ENCODE peak calls at places on chromosomes 5 and 9, in eight cellular contexts. One of them, this sample, is unnamed.

GRCh38 chr9:123451011-123451410 is 95.0 kb downstream of the CRB2 start:
- DNase-seq in uterus: no peak
- DNase-seq in stomach: no peak
- DNase-seq in A549: no peak
- DNase-seq in heart left ventricle: no peak
- DNase-seq in CD8-positive, alpha-beta T cell: no peak
- DNase-seq in colonic mucosa: no peak
- DNase-seq in psoas muscle: no peak
- DNase-seq in this sample: peak; percentile 40

GRCh38 chr9:76717611-76718010 is 46.6 kb upstream of the PCA3 start:
- DNase-seq in colonic mucosa: no peak
- DNase-seq in psoas muscle: no peak
- DNase-seq in CD8-positive, alpha-beta T cell: no peak
- DNase-seq in heart left ventricle: no peak
- DNase-seq in uterus: no peak
- DNase-seq in A549: no peak
- DNase-seq in stomach: no peak
- DNase-seq in this sample: no peak

GRCh38 chr5:151196556-151197290 is 27.2 kb downstream of the CCDC69 start:
- DNase-seq in colonic mucosa: no peak
- DNase-seq in CD8-positive, alpha-beta T cell: peak; percentile 9
- DNase-seq in uterus: no peak
- DNase-seq in A549: no peak
- DNase-seq in stomach: no peak
- DNase-seq in psoas muscle: no peak
- DNase-seq in heart left ventricle: no peak
- DNase-seq in this sample: no peak

GRCh38 chr5:32173394-32174010 is 617 bp downstream of the GOLPH3 start:
- DNase-seq in stomach: peak; percentile 77
- DNase-seq in uterus: peak; percentile 68
- DNase-seq in CD8-positive, alpha-beta T cell: peak; percentile 41
- DNase-seq in A549: peak; percentile 51
- DNase-seq in psoas muscle: peak; percentile 65
- DNase-seq in colonic mucosa: peak; percentile 71
- DNase-seq in heart left ventricle: peak; percentile 70
- DNase-seq in this sample: no peak

GRCh38 chr9:10613413-10613812 is 611 bp upstream of the PTPRD start:
- DNase-seq in psoas muscle: no peak
- DNase-seq in colonic mucosa: no peak
- DNase-seq in A549: no peak
- DNase-seq in heart left ventricle: no peak
- DNase-seq in uterus: no peak
- DNase-seq in stomach: no peak
- DNase-seq in CD8-positive, alpha-beta T cell: no peak
- DNase-seq in this sample: no peak

GRCh38 chr5:18483386-18483785 is 849.1 kb downstream of the TAF11L14 start:
- DNase-seq in heart left ventricle: no peak
- DNase-seq in colonic mucosa: no peak
- DNase-seq in uterus: no peak
- DNase-seq in CD8-positive, alpha-beta T cell: no peak
- DNase-seq in A549: no peak
- DNase-seq in stomach: no peak
- DNase-seq in psoas muscle: no peak
- DNase-seq in this sample: no peak

GRCh38 chr9:29865764-29866313 is 2292.6 kb upstream of the C9orf72 start:
- DNase-seq in psoas muscle: no peak
- DNase-seq in colonic mucosa: no peak
- DNase-seq in heart left ventricle: no peak
- DNase-seq in A549: no peak
- DNase-seq in stomach: no peak
- DNase-seq in uterus: no peak
- DNase-seq in CD8-positive, alpha-beta T cell: no peak
- DNase-seq in this sample: no peak

GRCh38 chr5:107522456-107522855 is 148.3 kb downstream of the EFNA5 start:
- DNase-seq in psoas muscle: no peak
- DNase-seq in heart left ventricle: no peak
- DNase-seq in uterus: no peak
- DNase-seq in stomach: no peak
- DNase-seq in colonic mucosa: no peak
- DNase-seq in A549: no peak
- DNase-seq in CD8-positive, alpha-beta T cell: no peak
- DNase-seq in this sample: no peak

GRCh38 chr9:125815568-125815967 is 68.4 kb downstream of the PBX3 start:
- DNase-seq in stomach: no peak
- DNase-seq in psoas muscle: no peak
- DNase-seq in heart left ventricle: no peak
- DNase-seq in CD8-positive, alpha-beta T cell: no peak
- DNase-seq in uterus: no peak
- DNase-seq in A549: no peak
- DNase-seq in colonic mucosa: no peak
- DNase-seq in this sample: no peak

GRCh38 chr5:134813827-134814226 is 31.9 kb upstream of the C5orf24 start:
- DNase-seq in colonic mucosa: no peak
- DNase-seq in CD8-positive, alpha-beta T cell: no peak
- DNase-seq in stomach: no peak
- DNase-seq in heart left ventricle: no peak
- DNase-seq in A549: no peak
- DNase-seq in uterus: no peak
- DNase-seq in psoas muscle: no peak
- DNase-seq in this sample: no peak

GRCh38 chr9:107644774-107645463 is 155.3 kb upstream of the KLF4 start:
- DNase-seq in CD8-positive, alpha-beta T cell: no peak
- DNase-seq in colonic mucosa: peak; percentile 53
- DNase-seq in heart left ventricle: peak; percentile 64
- DNase-seq in A549: no peak
- DNase-seq in psoas muscle: peak; percentile 38
- DNase-seq in uterus: peak; percentile 42
- DNase-seq in stomach: no peak
- DNase-seq in this sample: no peak

GRCh38 chr5:172640822-172641358 is at the start of gene NEURL1B:
- DNase-seq in heart left ventricle: peak; percentile 87
- DNase-seq in psoas muscle: peak; percentile 77
- DNase-seq in colonic mucosa: peak; percentile 88
- DNase-seq in CD8-positive, alpha-beta T cell: peak; percentile 20
- DNase-seq in uterus: peak; percentile 83
- DNase-seq in stomach: peak; percentile 77
- DNase-seq in A549: peak; percentile 86
- DNase-seq in this sample: no peak

GRCh38 chr5:172642046-172642409 is 965 bp downstream of the NEURL1B start:
- DNase-seq in heart left ventricle: no peak
- DNase-seq in CD8-positive, alpha-beta T cell: no peak
- DNase-seq in psoas muscle: no peak
- DNase-seq in colonic mucosa: no peak
- DNase-seq in stomach: no peak
- DNase-seq in A549: no peak
- DNase-seq in uterus: no peak
- DNase-seq in this sample: no peak

GRCh38 chr5:172638209-172638768 is 2.8 kb upstream of the NEURL1B start:
- DNase-seq in CD8-positive, alpha-beta T cell: no peak
- DNase-seq in colonic mucosa: no peak
- DNase-seq in uterus: no peak
- DNase-seq in stomach: no peak
- DNase-seq in A549: no peak
- DNase-seq in psoas muscle: no peak
- DNase-seq in heart left ventricle: no peak
- DNase-seq in this sample: no peak

GRCh38 chr5:172641359-172642045 is 439 bp downstream of the NEURL1B start:
- DNase-seq in CD8-positive, alpha-beta T cell: no peak
- DNase-seq in stomach: no peak
- DNase-seq in psoas muscle: peak; percentile 30
- DNase-seq in heart left ventricle: no peak
- DNase-seq in A549: peak; percentile 38
- DNase-seq in uterus: no peak
- DNase-seq in colonic mucosa: no peak
- DNase-seq in this sample: no peak

DNA sequence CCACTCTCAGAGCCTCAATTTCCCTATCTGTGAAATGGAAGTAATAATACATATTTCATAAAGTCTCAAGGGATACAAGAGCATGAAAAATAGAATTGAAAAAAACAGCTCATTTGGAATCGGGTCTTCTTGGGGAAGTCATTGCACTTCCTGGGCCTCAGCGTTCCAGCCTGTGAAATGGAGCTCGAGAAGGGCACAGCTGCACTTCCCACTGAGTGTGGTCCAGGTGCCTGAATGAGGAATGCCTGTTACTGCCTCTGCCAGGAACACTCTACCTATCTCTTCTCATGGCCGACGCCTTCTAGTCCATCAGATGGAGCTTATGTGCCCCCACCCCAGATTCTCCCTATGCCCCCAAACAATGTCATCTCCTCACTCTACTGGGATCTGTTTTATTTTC is 924 bp upstream of the NEURL1B start:
- DNase-seq in heart left ventricle: no peak
- DNase-seq in stomach: no peak
- DNase-seq in colonic mucosa: no peak
- DNase-seq in CD8-positive, alpha-beta T cell: no peak
- DNase-seq in A549: no peak
- DNase-seq in uterus: no peak
- DNase-seq in psoas muscle: no peak
- DNase-seq in this sample: no peak
- H3K4me3 ChIP-seq in heart left ventricle: no peak overlapping the region
- H3K4me3 ChIP-seq in stomach: no peak overlapping the region
- H3K4me3 ChIP-seq in colonic mucosa: no peak overlapping the region
- H3K4me3 ChIP-seq in CD8-positive, alpha-beta T cell: no peak overlapping the region
- H3K4me3 ChIP-seq in A549: no peak overlapping the region
- H3K4me3 ChIP-seq in uterus: peak overlapping the region; percentile 92
- H3K4me3 ChIP-seq in psoas muscle: no peak overlapping the region
- H3K4me3 ChIP-seq in this sample: no peak overlapping the region

GRCh38 chr5:167947312-167947711 is 344.1 kb upstream of the WWC1 start:
- DNase-seq in heart left ventricle: peak; percentile 30
- DNase-seq in CD8-positive, alpha-beta T cell: no peak
- DNase-seq in psoas muscle: peak; percentile 20
- DNase-seq in A549: no peak
- DNase-seq in uterus: no peak
- DNase-seq in colonic mucosa: no peak
- DNase-seq in stomach: no peak
- DNase-seq in this sample: no peak

GRCh38 chr5:167949435-167949834 is 342.0 kb upstream of the WWC1 start:
- DNase-seq in A549: no peak
- DNase-seq in heart left ventricle: no peak
- DNase-seq in uterus: no peak
- DNase-seq in stomach: no peak
- DNase-seq in CD8-positive, alpha-beta T cell: no peak
- DNase-seq in colonic mucosa: no peak
- DNase-seq in psoas muscle: no peak
- DNase-seq in this sample: no peak

GRCh38 chr5:167944121-167944858 is 347.2 kb upstream of the WWC1 start:
- DNase-seq in colonic mucosa: no peak
- DNase-seq in heart left ventricle: peak; percentile 64
- DNase-seq in psoas muscle: no peak
- DNase-seq in A549: no peak
- DNase-seq in uterus: no peak
- DNase-seq in stomach: no peak
- DNase-seq in CD8-positive, alpha-beta T cell: no peak
- DNase-seq in this sample: no peak

GRCh38 chr5:167943353-167943752 is 348.1 kb upstream of the WWC1 start:
- DNase-seq in CD8-positive, alpha-beta T cell: no peak
- DNase-seq in colonic mucosa: no peak
- DNase-seq in psoas muscle: no peak
- DNase-seq in stomach: no peak
- DNase-seq in A549: no peak
- DNase-seq in uterus: no peak
- DNase-seq in heart left ventricle: no peak
- DNase-seq in this sample: no peak

DNA sequence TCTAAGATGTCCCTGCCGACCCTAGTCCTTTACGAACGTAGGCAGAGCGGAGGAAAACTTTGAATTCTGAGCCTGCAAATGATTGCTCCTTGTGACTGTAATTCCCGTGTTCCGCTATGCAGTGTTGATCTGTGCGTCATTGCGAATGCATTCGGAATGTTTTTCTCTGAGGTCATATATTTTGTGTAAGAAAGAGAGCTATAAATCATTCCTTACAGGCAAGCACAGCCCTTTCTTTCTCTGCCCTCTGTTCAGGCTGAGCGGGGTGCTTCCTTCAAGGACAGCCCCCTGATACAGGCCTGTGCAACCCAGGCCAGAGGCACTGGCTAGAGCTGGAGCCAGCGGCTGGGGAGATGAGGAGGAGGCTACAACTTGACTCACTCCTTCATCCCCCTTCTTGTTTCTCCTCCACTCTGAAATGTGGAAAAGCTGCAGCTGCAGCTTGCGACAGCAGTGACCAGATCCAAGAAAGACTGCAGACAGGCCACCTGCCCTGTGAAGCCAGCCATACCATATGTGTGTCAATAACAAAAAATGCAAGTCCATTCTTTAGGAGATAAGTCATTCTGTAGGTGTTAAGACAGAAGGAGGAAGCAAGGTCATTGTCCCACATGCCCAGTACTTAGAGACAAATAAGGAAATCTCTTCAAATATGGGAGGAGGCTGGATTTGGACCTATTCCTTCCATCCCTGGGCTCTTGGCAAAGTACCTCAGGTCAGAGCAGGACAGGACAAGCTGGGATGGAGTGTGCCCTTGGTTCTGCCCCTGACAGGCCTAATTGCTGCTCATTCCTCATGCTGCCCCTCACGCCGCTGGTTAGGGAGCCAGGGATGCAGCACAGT is 345.7 kb upstream of the WWC1 start:
- DNase-seq in uterus: no peak
- DNase-seq in colonic mucosa: no peak
- DNase-seq in heart left ventricle: peak; percentile 62
- DNase-seq in A549: no peak
- DNase-seq in CD8-positive, alpha-beta T cell: no peak
- DNase-seq in psoas muscle: no peak
- DNase-seq in stomach: no peak
- DNase-seq in this sample: no peak
- H3K27ac ChIP-seq in uterus: no peak overlapping the region
- H3K27ac ChIP-seq in colonic mucosa: no peak overlapping the region
- H3K27ac ChIP-seq in heart left ventricle: peak overlapping the region; percentile 94
- H3K27ac ChIP-seq in A549: no peak overlapping the region
- H3K27ac ChIP-seq in CD8-positive, alpha-beta T cell: no peak overlapping the region
- H3K27ac ChIP-seq in psoas muscle: no peak overlapping the region
- H3K27ac ChIP-seq in stomach: no peak overlapping the region
- H3K27ac ChIP-seq in this sample: no peak overlapping the region

GRCh38 chr9:6845881-6846280 is 88.1 kb downstream of the KDM4C start:
- DNase-seq in uterus: no peak
- DNase-seq in A549: peak; percentile 35
- DNase-seq in colonic mucosa: no peak
- DNase-seq in CD8-positive, alpha-beta T cell: no peak
- DNase-seq in heart left ventricle: no peak
- DNase-seq in psoas muscle: no peak
- DNase-seq in stomach: no peak
- DNase-seq in this sample: no peak
- TF ChIP-seq CTCF in uterus: peak; percentile 8
- TF ChIP-seq CTCF in A549: peak; percentile 39
- TF ChIP-seq CTCF in colonic mucosa: no peak
- TF ChIP-seq CTCF in CD8-positive, alpha-beta T cell: no peak
- TF ChIP-seq CTCF in heart left ventricle: no peak
- TF ChIP-seq CTCF in psoas muscle: peak; percentile 44
- TF ChIP-seq CTCF in stomach: no peak
- TF ChIP-seq CTCF in this sample: no peak

DNA sequence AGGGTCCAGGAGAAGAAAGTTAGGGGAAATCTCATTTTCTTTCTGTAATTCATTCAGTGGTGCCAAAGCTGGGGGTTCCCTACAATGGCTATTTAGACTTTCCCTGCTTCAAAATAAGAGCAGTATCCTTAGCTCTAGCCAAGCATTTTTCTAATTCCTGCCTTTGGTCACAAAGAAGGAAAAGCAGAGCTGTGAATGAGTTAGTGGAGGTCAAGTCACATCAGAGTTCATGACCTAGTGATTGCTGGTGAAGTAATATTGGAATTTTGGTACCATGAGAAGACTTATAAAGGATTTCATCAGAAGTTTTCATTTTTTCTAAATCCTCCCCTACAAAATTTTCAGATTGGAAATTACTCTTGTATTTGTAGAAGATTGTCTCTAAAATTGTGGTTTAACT is 27.9 kb downstream of the DNAJC21 start:
- DNase-seq in A549: no peak
- DNase-seq in heart left ventricle: no peak
- DNase-seq in psoas muscle: no peak
- DNase-seq in stomach: no peak
- DNase-seq in colonic mucosa: no peak
- DNase-seq in uterus: no peak
- DNase-seq in CD8-positive, alpha-beta T cell: no peak
- DNase-seq in this sample: no peak
- H3K4me3 ChIP-seq in A549: no peak overlapping the region
- H3K4me3 ChIP-seq in heart left ventricle: no peak overlapping the region
- H3K4me3 ChIP-seq in psoas muscle: no peak overlapping the region
- H3K4me3 ChIP-seq in stomach: no peak overlapping the region
- H3K4me3 ChIP-seq in colonic mucosa: no peak overlapping the region
- H3K4me3 ChIP-seq in uterus: no peak overlapping the region
- H3K4me3 ChIP-seq in CD8-positive, alpha-beta T cell: no peak overlapping the region
- H3K4me3 ChIP-seq in this sample: no peak overlapping the region